ENCODE peak calls at places on chromosomes 6 and 20, in seven cellular contexts. One of them, this sample, is unnamed.

GRCh38 chr6:118335325-118335724 is 212.8 kb upstream of the PLN start:
- DNase-seq in activated naive CD4-positive, alpha-beta T cell treated with anti-CD3 and anti-CD28 coated beads for 36 hours: no peak
- DNase-seq in NT2/D1: no peak
- DNase-seq in T-helper 9 cell: no peak
- DNase-seq in left lung: no peak
- DNase-seq in HS-5: no peak
- DNase-seq in tibial artery: no peak
- DNase-seq in this sample: no peak

GRCh38 chr6:106192824-106193223 is 106.7 kb downstream of the PRDM1 start:
- DNase-seq in activated naive CD4-positive, alpha-beta T cell treated with anti-CD3 and anti-CD28 coated beads for 36 hours: no peak
- DNase-seq in NT2/D1: no peak
- DNase-seq in T-helper 9 cell: no peak
- DNase-seq in left lung: no peak
- DNase-seq in HS-5: peak
- DNase-seq in tibial artery: no peak
- DNase-seq in this sample: peak

GRCh38 chr6:83920017-83920416 is 60.5 kb downstream of the CYB5R4 start:
- DNase-seq in activated naive CD4-positive, alpha-beta T cell treated with anti-CD3 and anti-CD28 coated beads for 36 hours: no peak
- DNase-seq in NT2/D1: no peak
- DNase-seq in T-helper 9 cell: no peak
- DNase-seq in left lung: no peak
- DNase-seq in HS-5: no peak
- DNase-seq in tibial artery: no peak
- DNase-seq in this sample: peak

GRCh38 chr6:6771224-6771915 is 182.8 kb downstream of the LY86 start:
- DNase-seq in activated naive CD4-positive, alpha-beta T cell treated with anti-CD3 and anti-CD28 coated beads for 36 hours: no peak
- DNase-seq in NT2/D1: no peak
- DNase-seq in T-helper 9 cell: no peak
- DNase-seq in left lung: no peak
- DNase-seq in HS-5: no peak
- DNase-seq in tibial artery: no peak
- DNase-seq in this sample: no peak

GRCh38 chr20:59948828-59949720 is 8.9 kb downstream of the FAM217B start:
- DNase-seq in activated naive CD4-positive, alpha-beta T cell treated with anti-CD3 and anti-CD28 coated beads for 36 hours: peak
- DNase-seq in NT2/D1: no peak
- DNase-seq in T-helper 9 cell: peak
- DNase-seq in left lung: no peak
- DNase-seq in HS-5: no peak
- DNase-seq in tibial artery: no peak
- DNase-seq in this sample: peak

GRCh38 chr6:112881828-112882227 is 534.7 kb downstream of the RFPL4B start:
- DNase-seq in activated naive CD4-positive, alpha-beta T cell treated with anti-CD3 and anti-CD28 coated beads for 36 hours: no peak
- DNase-seq in NT2/D1: no peak
- DNase-seq in T-helper 9 cell: no peak
- DNase-seq in left lung: no peak
- DNase-seq in HS-5: peak
- DNase-seq in tibial artery: no peak
- DNase-seq in this sample: no peak

GRCh38 chr6:23091795-23092194 is 522.4 kb downstream of the HDGFL1 start:
- DNase-seq in activated naive CD4-positive, alpha-beta T cell treated with anti-CD3 and anti-CD28 coated beads for 36 hours: no peak
- DNase-seq in NT2/D1: no peak
- DNase-seq in T-helper 9 cell: no peak
- DNase-seq in left lung: no peak
- DNase-seq in HS-5: no peak
- DNase-seq in tibial artery: no peak
- DNase-seq in this sample: no peak

GRCh38 chr6:1200706-1201105 is 111.2 kb upstream of the FOXQ1 start:
- DNase-seq in activated naive CD4-positive, alpha-beta T cell treated with anti-CD3 and anti-CD28 coated beads for 36 hours: no peak
- DNase-seq in NT2/D1: no peak
- DNase-seq in T-helper 9 cell: no peak
- DNase-seq in left lung: no peak
- DNase-seq in HS-5: no peak
- DNase-seq in tibial artery: no peak
- DNase-seq in this sample: no peak

GRCh38 chr20:64036346-64037198 is 590 bp downstream of the C20orf204 start:
- DNase-seq in activated naive CD4-positive, alpha-beta T cell treated with anti-CD3 and anti-CD28 coated beads for 36 hours: peak
- DNase-seq in NT2/D1: no peak
- DNase-seq in T-helper 9 cell: no peak
- DNase-seq in left lung: no peak
- DNase-seq in HS-5: no peak
- DNase-seq in tibial artery: no peak
- DNase-seq in this sample: no peak

GRCh38 chr20:36550797-36551299 is 9.5 kb downstream of the MYL9 start:
- DNase-seq in activated naive CD4-positive, alpha-beta T cell treated with anti-CD3 and anti-CD28 coated beads for 36 hours: no peak
- DNase-seq in NT2/D1: no peak
- DNase-seq in T-helper 9 cell: no peak
- DNase-seq in left lung: no peak
- DNase-seq in HS-5: no peak
- DNase-seq in tibial artery: peak
- DNase-seq in this sample: no peak

GRCh38 chr6:45614488-45615285 is 237.0 kb upstream of the SUPT3H start:
- DNase-seq in activated naive CD4-positive, alpha-beta T cell treated with anti-CD3 and anti-CD28 coated beads for 36 hours: no peak
- DNase-seq in NT2/D1: no peak
- DNase-seq in T-helper 9 cell: no peak
- DNase-seq in left lung: no peak
- DNase-seq in HS-5: no peak
- DNase-seq in tibial artery: no peak
- DNase-seq in this sample: no peak

GRCh38 chr6:15341311-15341710 is 95.4 kb downstream of the JARID2 start:
- DNase-seq in activated naive CD4-positive, alpha-beta T cell treated with anti-CD3 and anti-CD28 coated beads for 36 hours: no peak
- DNase-seq in NT2/D1: no peak
- DNase-seq in T-helper 9 cell: no peak
- DNase-seq in left lung: no peak
- DNase-seq in HS-5: no peak
- DNase-seq in tibial artery: no peak
- DNase-seq in this sample: peak

GRCh38 chr6:32838114-32838958 is at the start of gene TAP2:
- DNase-seq in activated naive CD4-positive, alpha-beta T cell treated with anti-CD3 and anti-CD28 coated beads for 36 hours: peak
- DNase-seq in NT2/D1: peak
- DNase-seq in T-helper 9 cell: peak
- DNase-seq in left lung: peak
- DNase-seq in HS-5: peak
- DNase-seq in tibial artery: peak
- DNase-seq in this sample: peak

GRCh38 chr6:79670789-79671188 is 39.7 kb downstream of the SH3BGRL2 start:
- DNase-seq in activated naive CD4-positive, alpha-beta T cell treated with anti-CD3 and anti-CD28 coated beads for 36 hours: no peak
- DNase-seq in NT2/D1: no peak
- DNase-seq in T-helper 9 cell: no peak
- DNase-seq in left lung: no peak
- DNase-seq in HS-5: no peak
- DNase-seq in tibial artery: no peak
- DNase-seq in this sample: no peak

GRCh38 chr20:1472556-1473243 is 6.1 kb upstream of the NSFL1C start:
- DNase-seq in activated naive CD4-positive, alpha-beta T cell treated with anti-CD3 and anti-CD28 coated beads for 36 hours: no peak
- DNase-seq in NT2/D1: no peak
- DNase-seq in T-helper 9 cell: no peak
- DNase-seq in left lung: no peak
- DNase-seq in HS-5: no peak
- DNase-seq in tibial artery: no peak
- DNase-seq in this sample: no peak

GRCh38 chr6:68333444-68333843 is 301.6 kb upstream of the ADGRB3 start:
- DNase-seq in activated naive CD4-positive, alpha-beta T cell treated with anti-CD3 and anti-CD28 coated beads for 36 hours: no peak
- DNase-seq in NT2/D1: no peak
- DNase-seq in T-helper 9 cell: no peak
- DNase-seq in left lung: no peak
- DNase-seq in HS-5: no peak
- DNase-seq in tibial artery: no peak
- DNase-seq in this sample: no peak

This sample was measured in RPMI7951.